ENCODE peak calls at places on chromosome 17, in five cellular contexts. S, F, I, G and L are unnamed samples.

GRCh38 chr17:81207610-81208581 is 14.9 kb downstream of the CEP131 start:
- DNase-seq in S (no peak), F (no peak), I (peak; percentile 30), G (no peak), L (no peak)

GRCh38 chr17:71864754-71865153 is 256.1 kb upstream of the SOX9 start:
- DNase-seq in S (no peak), F (no peak), I (no peak), G (no peak), L (no peak)

GRCh38 chr17:57195790-57196460 is 60.4 kb upstream of the MSI2 start:
- DNase-seq in S (no peak), F (no peak), I (no peak), G (no peak), L (no peak)

GRCh38 chr17:78237403-78238012 is 6.1 kb downstream of the TMEM235 start:
- DNase-seq in S (peak; percentile 93), F (no peak), I (no peak), G (no peak), L (no peak)

GRCh38 chr17:15180121-15180561 is 85.0 kb downstream of the PMP22 start:
- DNase-seq in S (peak; percentile 21), F (no peak), I (no peak), G (no peak), L (no peak)

GRCh38 chr17:13393841-13394710 is 207.7 kb downstream of the HS3ST3A1 start:
- DNase-seq in S (no peak), F (no peak), I (no peak), G (no peak), L (no peak)

GRCh38 chr17:62937636-62938035 is 28.4 kb upstream of the TANC2 start:
- DNase-seq in S (no peak), F (no peak), I (no peak), G (no peak), L (no peak)

GRCh38 chr17:50151937-50152547 is 1.6 kb upstream of the PPP1R9B start:
- DNase-seq in S (peak; percentile 87), F (peak; percentile 79), I (peak; percentile 63), G (no peak), L (peak; percentile 66)

GRCh38 chr17:28953444-28954118 is 2.3 kb upstream of the PHF12 start:
- DNase-seq in S (peak; percentile 13), F (peak; percentile 70), I (no peak), G (peak; percentile 20), L (peak; percentile 20)

GRCh38 chr17:73205326-73205980 is 12.6 kb downstream of the COG1 start:
- DNase-seq in S (no peak), F (no peak), I (peak; percentile 81), G (no peak), L (no peak)

GRCh38 chr17:50257574-50258224 is 16.6 kb upstream of the TMEM92 start:
- DNase-seq in S (no peak), F (no peak), I (no peak), G (no peak), L (no peak)

GRCh38 chr17:79732804-79733691 is 2.3 kb downstream of the ENPP7 start:
- DNase-seq in S (no peak), F (peak; percentile 47), I (no peak), G (peak; percentile 12), L (no peak)

GRCh38 chr17:61247438-61247837 is 152.2 kb upstream of the TBX2 start:
- DNase-seq in S (no peak), F (no peak), I (no peak), G (no peak), L (no peak)

GRCh38 chr17:81952792-81953228 is 5.8 kb upstream of the MYADML2 start:
- DNase-seq in S (no peak), F (no peak), I (no peak), G (no peak), L (no peak)

GRCh38 chr17:1011760-1012735 is 15.1 kb downstream of the TIMM22 start:
- DNase-seq in S (no peak), F (no peak), I (peak; percentile 8), G (no peak), L (no peak)

GRCh38 chr17:73485130-73485529 is 159.1 kb downstream of the SDK2 start:
- DNase-seq in S (no peak), F (no peak), I (no peak), G (no peak), L (no peak)

GRCh38 chr17:10216213-10216982 is 18.0 kb upstream of the GAS7 start:
- DNase-seq in S (peak; percentile 52), F (no peak), I (no peak), G (no peak), L (no peak)

GRCh38 chr17:79916991-79917901 is 78.0 kb upstream of the CBX4 start:
- DNase-seq in S (no peak), F (no peak), I (no peak), G (no peak), L (no peak)

GRCh38 chr17:43213545-43213944 is 1.9 kb downstream of the TMEM106A start:
- DNase-seq in S (no peak), F (no peak), I (no peak), G (no peak), L (no peak)

GRCh38 chr17:82372063-82372590 is 562 bp downstream of the UTS2R start:
- DNase-seq in S (no peak), F (no peak), I (no peak), G (no peak), L (no peak)

GRCh38 chr17:27457731-27458523 is 1.7 kb downstream of the KSR1 start:
- DNase-seq in S (no peak), F (no peak), I (no peak), G (no peak), L (no peak)

GRCh38 chr17:614637-615546 is 99.7 kb downstream of the VPS53 start:
- DNase-seq in S (no peak), F (no peak), I (no peak), G (no peak), L (no peak)

GRCh38 chr17:1055751-1056645 is 59.1 kb downstream of the TIMM22 start:
- DNase-seq in S (peak; percentile 60), F (peak; percentile 62), I (no peak), G (peak; percentile 9), L (no peak)

GRCh38 chr17:49610883-49611584 is 35.4 kb downstream of the NXPH3 start:
- DNase-seq in S (no peak), F (no peak), I (no peak), G (no peak), L (no peak)

GRCh38 chr17:58252141-58252540 is 13.8 kb downstream of the LPO start:
- DNase-seq in S (no peak), F (no peak), I (no peak), G (no peak), L (no peak)

GRCh38 chr17:75490173-75490743 is 25.1 kb downstream of the CASKIN2 start:
- DNase-seq in S (no peak), F (no peak), I (no peak), G (no peak), L (no peak)